ENCODE peak calls at places on chromosomes 1 and 21, in six cellular contexts. One of them, this sample, is unnamed.

GRCh38 chr1:39115271-39116110 is 89.0 kb upstream of the MACF1 start:
- DNase-seq in fibroblast of pulmonary artery: peak
- DNase-seq in astrocyte of the cerebellum: no peak
- DNase-seq in GM12865: no peak
- DNase-seq in kidney epithelial cell: no peak
- DNase-seq in neural progenitor cell: no peak
- DNase-seq in this sample: no peak

GRCh38 chr1:175865041-175865766 is 121.8 kb upstream of the TNR start:
- DNase-seq in fibroblast of pulmonary artery: no peak
- DNase-seq in astrocyte of the cerebellum: no peak
- DNase-seq in GM12865: no peak
- DNase-seq in kidney epithelial cell: no peak
- DNase-seq in neural progenitor cell: peak
- DNase-seq in this sample: no peak

GRCh38 chr1:26976621-26977510 is 16.6 kb upstream of the KDF1 start:
- DNase-seq in fibroblast of pulmonary artery: no peak
- DNase-seq in astrocyte of the cerebellum: no peak
- DNase-seq in GM12865: no peak
- DNase-seq in kidney epithelial cell: no peak
- DNase-seq in neural progenitor cell: no peak
- DNase-seq in this sample: no peak

GRCh38 chr1:998051-998821 is 1.7 kb downstream of the HES4 start:
- DNase-seq in fibroblast of pulmonary artery: no peak
- DNase-seq in astrocyte of the cerebellum: no peak
- DNase-seq in GM12865: no peak
- DNase-seq in kidney epithelial cell: no peak
- DNase-seq in neural progenitor cell: peak
- DNase-seq in this sample: no peak

GRCh38 chr1:7789828-7790227 is 5.7 kb downstream of the PER3 start:
- DNase-seq in fibroblast of pulmonary artery: no peak
- DNase-seq in astrocyte of the cerebellum: no peak
- DNase-seq in GM12865: no peak
- DNase-seq in kidney epithelial cell: no peak
- DNase-seq in neural progenitor cell: no peak
- DNase-seq in this sample: no peak

GRCh38 chr1:212782422-212783154 is 9.0 kb downstream of the NSL1 start:
- DNase-seq in fibroblast of pulmonary artery: peak
- DNase-seq in astrocyte of the cerebellum: no peak
- DNase-seq in GM12865: peak
- DNase-seq in kidney epithelial cell: no peak
- DNase-seq in neural progenitor cell: no peak
- DNase-seq in this sample: no peak

GRCh38 chr21:14956826-14957225 is 108.0 kb downstream of the NRIP1 start:
- DNase-seq in fibroblast of pulmonary artery: peak
- DNase-seq in astrocyte of the cerebellum: no peak
- DNase-seq in GM12865: no peak
- DNase-seq in kidney epithelial cell: no peak
- DNase-seq in neural progenitor cell: no peak
- DNase-seq in this sample: no peak

GRCh38 chr1:65207317-65207716 is 59.3 kb downstream of the AK4 start:
- DNase-seq in fibroblast of pulmonary artery: no peak
- DNase-seq in astrocyte of the cerebellum: no peak
- DNase-seq in GM12865: peak
- DNase-seq in kidney epithelial cell: no peak
- DNase-seq in neural progenitor cell: no peak
- DNase-seq in this sample: no peak

GRCh38 chr1:150543500-150544143 is 5.6 kb upstream of the ADAMTSL4 start:
- DNase-seq in fibroblast of pulmonary artery: peak
- DNase-seq in astrocyte of the cerebellum: no peak
- DNase-seq in GM12865: no peak
- DNase-seq in kidney epithelial cell: no peak
- DNase-seq in neural progenitor cell: no peak
- DNase-seq in this sample: no peak

GRCh38 chr1:157150631-157151030 is 12.4 kb upstream of the ETV3 start:
- DNase-seq in fibroblast of pulmonary artery: no peak
- DNase-seq in astrocyte of the cerebellum: no peak
- DNase-seq in GM12865: no peak
- DNase-seq in kidney epithelial cell: no peak
- DNase-seq in neural progenitor cell: no peak
- DNase-seq in this sample: no peak

GRCh38 chr1:210531475-210532222 is 202.9 kb downstream of the HHAT start:
- DNase-seq in fibroblast of pulmonary artery: no peak
- DNase-seq in astrocyte of the cerebellum: no peak
- DNase-seq in GM12865: no peak
- DNase-seq in kidney epithelial cell: no peak
- DNase-seq in neural progenitor cell: no peak
- DNase-seq in this sample: no peak
- H3K4me3 ChIP-seq in fibroblast of pulmonary artery: no peak
- H3K4me3 ChIP-seq in astrocyte of the cerebellum: no peak
- H3K4me3 ChIP-seq in GM12865: no peak
- H3K4me3 ChIP-seq in kidney epithelial cell: no peak
- H3K4me3 ChIP-seq in neural progenitor cell: no peak
- H3K4me3 ChIP-seq in this sample: no peak

GRCh38 chr1:180179162-180179957 is 24.7 kb downstream of the QSOX1 start:
- DNase-seq in fibroblast of pulmonary artery: no peak
- DNase-seq in astrocyte of the cerebellum: no peak
- DNase-seq in GM12865: no peak
- DNase-seq in kidney epithelial cell: no peak
- DNase-seq in neural progenitor cell: no peak
- DNase-seq in this sample: no peak
- TF ChIP-seq CTCF in fibroblast of pulmonary artery: no peak
- TF ChIP-seq CTCF in astrocyte of the cerebellum: no peak
- TF ChIP-seq CTCF in GM12865: no peak
- TF ChIP-seq CTCF in kidney epithelial cell: no peak
- TF ChIP-seq CTCF in neural progenitor cell: no peak
- TF ChIP-seq CTCF in this sample: no peak

GRCh38 chr1:201480231-201481003 is 11.4 kb upstream of the PHLDA3 start:
- DNase-seq in fibroblast of pulmonary artery: no peak
- DNase-seq in astrocyte of the cerebellum: no peak
- DNase-seq in GM12865: peak
- DNase-seq in kidney epithelial cell: no peak
- DNase-seq in neural progenitor cell: peak
- DNase-seq in this sample: no peak

GRCh38 chr1:201482755-201483154 is 13.8 kb upstream of the PHLDA3 start:
- DNase-seq in fibroblast of pulmonary artery: no peak
- DNase-seq in astrocyte of the cerebellum: no peak
- DNase-seq in GM12865: peak
- DNase-seq in kidney epithelial cell: no peak
- DNase-seq in neural progenitor cell: no peak
- DNase-seq in this sample: no peak

GRCh38 chr1:201479331-201479730 is 10.3 kb upstream of the PHLDA3 start:
- DNase-seq in fibroblast of pulmonary artery: no peak
- DNase-seq in astrocyte of the cerebellum: no peak
- DNase-seq in GM12865: no peak
- DNase-seq in kidney epithelial cell: no peak
- DNase-seq in neural progenitor cell: no peak
- DNase-seq in this sample: no peak

GRCh38 chr1:201481761-201482493 is 12.9 kb upstream of the PHLDA3 start:
- DNase-seq in fibroblast of pulmonary artery: peak
- DNase-seq in astrocyte of the cerebellum: peak
- DNase-seq in GM12865: peak
- DNase-seq in kidney epithelial cell: no peak
- DNase-seq in neural progenitor cell: peak
- DNase-seq in this sample: no peak

DNA sequence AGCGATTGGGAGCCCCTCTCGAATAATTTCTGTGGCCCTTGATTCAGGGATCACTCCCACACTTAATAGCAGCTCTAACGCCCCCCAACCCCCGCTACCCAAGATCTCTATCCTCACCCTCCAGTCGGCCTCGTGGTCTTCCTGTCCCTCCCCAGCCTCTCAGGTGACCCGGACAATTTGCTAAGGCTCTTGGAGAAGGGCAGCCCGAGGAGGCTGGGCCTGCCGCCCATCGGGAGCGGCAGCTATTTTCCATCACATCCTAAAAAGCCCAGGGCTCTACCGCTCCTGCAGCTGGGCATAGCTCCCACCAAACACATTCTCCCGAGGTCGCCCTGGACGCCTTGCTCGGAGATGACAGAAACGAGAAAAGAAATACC is 12.0 kb upstream of the PHLDA3 start:
- DNase-seq in fibroblast of pulmonary artery: no peak
- DNase-seq in astrocyte of the cerebellum: no peak
- DNase-seq in GM12865: no peak
- DNase-seq in kidney epithelial cell: no peak
- DNase-seq in neural progenitor cell: peak
- DNase-seq in this sample: no peak
- H3K4me3 ChIP-seq in fibroblast of pulmonary artery: no peak
- H3K4me3 ChIP-seq in astrocyte of the cerebellum: peak
- H3K4me3 ChIP-seq in GM12865: peak
- H3K4me3 ChIP-seq in kidney epithelial cell: peak
- H3K4me3 ChIP-seq in neural progenitor cell: peak
- H3K4me3 ChIP-seq in this sample: peak

DNA sequence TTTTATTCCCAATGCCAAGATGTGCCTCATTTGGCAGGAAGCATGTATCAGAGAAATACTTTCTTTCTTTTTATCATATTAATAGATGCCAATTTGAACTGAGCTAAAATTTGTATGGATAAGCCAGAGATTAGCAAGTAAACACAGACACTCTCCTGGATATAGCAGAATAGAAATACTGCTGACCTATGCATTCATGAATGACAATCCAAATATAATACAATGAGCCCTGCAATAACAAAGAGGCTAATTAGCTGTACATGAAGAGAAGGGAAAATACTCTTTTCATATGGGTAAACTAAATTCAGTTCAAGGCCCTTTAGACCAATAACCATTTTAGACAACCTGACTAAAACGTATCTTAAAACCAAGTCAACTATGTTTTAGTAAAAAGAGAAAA is 388.1 kb upstream of the NR5A2 start:
- DNase-seq in fibroblast of pulmonary artery: no peak
- DNase-seq in astrocyte of the cerebellum: no peak
- DNase-seq in GM12865: no peak
- DNase-seq in kidney epithelial cell: no peak
- DNase-seq in neural progenitor cell: no peak
- DNase-seq in this sample: no peak
- TF ChIP-seq CTCF in fibroblast of pulmonary artery: no peak
- TF ChIP-seq CTCF in astrocyte of the cerebellum: no peak
- TF ChIP-seq CTCF in GM12865: no peak
- TF ChIP-seq CTCF in kidney epithelial cell: no peak
- TF ChIP-seq CTCF in neural progenitor cell: no peak
- TF ChIP-seq CTCF in this sample: no peak

DNA sequence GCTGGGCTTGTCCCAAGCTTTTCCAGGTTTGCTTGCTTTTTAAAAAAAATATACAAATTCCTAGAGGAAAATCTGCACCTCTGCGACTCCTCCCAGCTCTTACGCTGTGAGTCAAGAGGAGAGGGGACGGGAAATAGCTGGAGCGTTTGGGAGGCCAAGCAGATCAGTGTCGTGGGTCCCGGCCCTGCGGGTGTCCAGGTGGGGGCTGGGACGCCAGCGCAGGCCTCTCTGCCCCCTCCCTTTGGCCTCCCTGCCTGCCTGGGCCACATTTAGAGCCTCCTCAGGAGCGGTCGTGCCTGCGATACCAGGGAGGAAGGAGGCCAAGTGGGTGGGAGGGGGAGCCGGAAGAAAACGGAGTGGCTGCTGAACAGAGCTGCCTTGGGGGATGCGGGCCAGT is 9.0 kb downstream of the WNT4 start:
- DNase-seq in fibroblast of pulmonary artery: no peak
- DNase-seq in astrocyte of the cerebellum: no peak
- DNase-seq in GM12865: no peak
- DNase-seq in kidney epithelial cell: no peak
- DNase-seq in neural progenitor cell: peak
- DNase-seq in this sample: no peak
- H3K4me3 ChIP-seq in fibroblast of pulmonary artery: no peak
- H3K4me3 ChIP-seq in astrocyte of the cerebellum: no peak
- H3K4me3 ChIP-seq in GM12865: no peak
- H3K4me3 ChIP-seq in kidney epithelial cell: no peak
- H3K4me3 ChIP-seq in neural progenitor cell: no peak
- H3K4me3 ChIP-seq in this sample: no peak